ENCODE peak calls at places on chromosomes 13 and 19, in seven cellular contexts. O, W, S, X, Y, B and Z are unnamed samples.
A peak's percentile ranks its signal among the peaks of the same experiment; 100 is the strongest.

GRCh38 chr13:110108348-110109139 is 198.4 kb downstream of the COL4A1 start:
- DNase-seq in O (peak; percentile 80), W (no peak), S (peak; percentile 91), X (peak; percentile 80), Y (no peak), B (peak; percentile 80), Z (peak; percentile 78)

GRCh38 chr13:28843594-28843993 is 23.5 kb downstream of the MTUS2 start:
- DNase-seq in O (no peak), W (no peak), S (no peak), X (no peak), Y (no peak), B (no peak), Z (no peak)

GRCh38 chr13:97028441-97029299 is 34.4 kb upstream of the OXGR1 start:
- DNase-seq in O (peak; percentile 56), W (no peak), S (no peak), X (peak; percentile 36), Y (no peak), B (peak; percentile 33), Z (peak; percentile 70)

GRCh38 chr13:104206450-104207044 is 1140.3 kb upstream of the SLC10A2 start:
- DNase-seq in O (no peak), W (no peak), S (no peak), X (no peak), Y (no peak), B (no peak), Z (no peak)

GRCh38 chr13:109756778-109757177 is 29.6 kb downstream of the IRS2 start:
- DNase-seq in O (no peak), W (no peak), S (no peak), X (no peak), Y (no peak), B (no peak), Z (no peak)

GRCh38 chr13:89965252-89965651 is 1382.2 kb upstream of the MIR17HG start:
- DNase-seq in O (no peak), W (no peak), S (no peak), X (no peak), Y (no peak), B (no peak), Z (no peak)

GRCh38 chr19:390386-391198 is 18.4 kb downstream of the C2CD4C start:
- DNase-seq in O (no peak), W (no peak), S (no peak), X (no peak), Y (peak; percentile 60), B (no peak), Z (peak; percentile 51)

GRCh38 chr19:13044160-13044853 is 49.0 kb downstream of the NFIX start:
- DNase-seq in O (no peak), W (no peak), S (no peak), X (no peak), Y (no peak), B (no peak), Z (no peak)

GRCh38 chr13:77692746-77693448 is 4.6 kb upstream of the SLAIN1 start:
- DNase-seq in O (no peak), W (no peak), S (no peak), X (no peak), Y (no peak), B (no peak), Z (no peak)

GRCh38 chr13:95552539-95553270 is at the start of gene CLDN10:
- DNase-seq in O (no peak), W (no peak), S (peak; percentile 73), X (no peak), Y (peak; percentile 77), B (no peak), Z (peak; percentile 79)

GRCh38 chr13:95547531-95548167 is 4.9 kb upstream of the CLDN10 start:
- DNase-seq in O (no peak), W (no peak), S (no peak), X (no peak), Y (no peak), B (no peak), Z (no peak)

GRCh38 chr13:95553614-95554385 is 1.3 kb downstream of the CLDN10 start:
- DNase-seq in O (no peak), W (no peak), S (no peak), X (no peak), Y (peak; percentile 79), B (no peak), Z (peak; percentile 62)

GRCh38 chr13:95553271-95553588 is 710 bp downstream of the CLDN10 start:
- DNase-seq in O (no peak), W (no peak), S (no peak), X (no peak), Y (no peak), B (no peak), Z (no peak)

GRCh38 chr13:95552208-95552538 is 347 bp upstream of the CLDN10 start:
- DNase-seq in O (no peak), W (no peak), S (peak; percentile 70), X (no peak), Y (no peak), B (no peak), Z (no peak)
- H3K4me3 ChIP-seq in O (peak overlapping the region; percentile 19), W (no peak overlapping the region), S (no peak overlapping the region), X (peak overlapping the region; percentile 16), Y (peak overlapping the region; percentile 16), B (peak overlapping the region; percentile 55), Z (peak overlapping the region; percentile 84)

GRCh38 chr19:36962346-36962745 is 46.2 kb downstream of the ZNF568 start:
- DNase-seq in O (no peak), W (no peak), S (no peak), X (no peak), Y (no peak), B (no peak), Z (no peak)
- H3K9me3 ChIP-seq in O (peaks cover 67% of the 10 kb centered on the region), W (peaks cover 32% of the 10 kb centered on the region), S (peaks cover 2% of the 10 kb centered on the region), X (no peaks in the 10 kb centered on the region), Y (peaks cover 98% of the 10 kb centered on the region), B (peaks cover 51% of the 10 kb centered on the region), Z (no peaks in the 10 kb centered on the region)

GRCh38 chr19:33375156-33375744 is 1.7 kb downstream of the CEBPG start:
- DNase-seq in O (no peak), W (no peak), S (no peak), X (no peak), Y (no peak), B (no peak), Z (no peak)
- H3K4me3 ChIP-seq in O (peak overlapping the region; percentile 88), W (peak overlapping the region; percentile 95), S (peak overlapping the region; percentile 65), X (peak overlapping the region; percentile 55), Y (peak overlapping the region; percentile 57), B (peak overlapping the region; percentile 75), Z (peak overlapping the region; percentile 81)

GRCh38 chr19:43692364-43692763 is 22.4 kb upstream of the PLAUR start:
- DNase-seq in O (no peak), W (no peak), S (no peak), X (no peak), Y (no peak), B (no peak), Z (no peak)

GRCh38 chr19:43694553-43694952 is 21.3 kb upstream of the IRGC start:
- DNase-seq in O (no peak), W (no peak), S (no peak), X (no peak), Y (no peak), B (no peak), Z (no peak)

GRCh38 chr19:43690890-43691289 is 20.9 kb upstream of the PLAUR start:
- DNase-seq in O (no peak), W (no peak), S (no peak), X (no peak), Y (no peak), B (no peak), Z (no peak)

GRCh38 chr19:43691755-43692154 is 21.8 kb upstream of the PLAUR start:
- DNase-seq in O (no peak), W (no peak), S (no peak), X (no peak), Y (no peak), B (no peak), Z (no peak)

GRCh38 chr19:43692882-43693281 is 22.9 kb upstream of the PLAUR start:
- DNase-seq in O (no peak), W (no peak), S (no peak), X (no peak), Y (no peak), B (no peak), Z (no peak)
- H3K9me3 ChIP-seq in O (peaks cover 34% of the 10 kb centered on the region), W (peaks cover 24% of the 10 kb centered on the region), S (peaks cover 16% of the 10 kb centered on the region), X (no peaks in the 10 kb centered on the region), Y (peaks cover 26% of the 10 kb centered on the region), B (peaks cover 40% of the 10 kb centered on the region), Z (no peaks in the 10 kb centered on the region)

GRCh38 chr19:52691215-52691610 is 43.6 kb downstream of the ZNF611 start:
- DNase-seq in O (peak; percentile 7), W (no peak), S (no peak), X (no peak), Y (no peak), B (peak; percentile 16), Z (no peak)
- H3K4me3 ChIP-seq in O (peak overlapping the region; percentile 62), W (peak overlapping the region; percentile 79), S (no peak overlapping the region), X (peak overlapping the region; percentile 50), Y (peak overlapping the region; percentile 72), B (peak overlapping the region; percentile 86), Z (peak overlapping the region; percentile 56)

GRCh38 chr13:27797228-27797624 is 4.9 kb downstream of the GSX1 start:
- DNase-seq in O (no peak), W (no peak), S (no peak), X (no peak), Y (no peak), B (no peak), Z (no peak)
- H3K9me3 ChIP-seq in O (no peaks in the 10 kb centered on the region), W (no peaks in the 10 kb centered on the region), S (no peaks in the 10 kb centered on the region), X (no peaks in the 10 kb centered on the region), Y (no peaks in the 10 kb centered on the region), B (no peaks in the 10 kb centered on the region), Z (no peaks in the 10 kb centered on the region)

GRCh38 chr19:1466461-1467227 is 12.4 kb downstream of the C19orf25 start:
- DNase-seq in O (no peak), W (no peak), S (no peak), X (no peak), Y (peak; percentile 47), B (no peak), Z (no peak)
- H3K4me3 ChIP-seq in O (no peak overlapping the region), W (no peak overlapping the region), S (no peak overlapping the region), X (no peak overlapping the region), Y (no peak overlapping the region), B (peak overlapping the region; percentile 75), Z (no peak overlapping the region)